ENCODE peak calls at places on chromosomes 7 and 10, in five cellular contexts. J is HepG2, Q is HCT116, C is GM12878, P is K562. R is an unnamed sample.

GRCh38 chr10:62130948-62131347 is 137.7 kb downstream of the RTKN2 start:
- DNase-seq in J (no peak), P (no peak), C (no peak), Q (no peak), R (no peak)

GRCh38 chr7:100720320-100720644 is at the start of gene EPO:
- DNase-seq in C (no peak), P (no peak), J (no peak), Q (no peak), R (no peak)

GRCh38 chr7:131919920-131920709 is 363.7 kb upstream of the PODXL start:
- DNase-seq in Q (no peak), J (no peak), P (no peak), C (peak), R (no peak)

GRCh38 chr7:27779873-27780272 is 39.9 kb downstream of the TAX1BP1 start:
- DNase-seq in J (no peak), C (no peak), Q (no peak), P (no peak), R (no peak)

GRCh38 chr7:145030754-145031153 is 194.9 kb upstream of the TPK1 start:
- DNase-seq in Q (no peak), P (no peak), J (no peak), C (no peak), R (no peak)

GRCh38 chr7:24877790-24878311 is 102.1 kb downstream of the OSBPL3 start:
- DNase-seq in C (peak), J (no peak), P (no peak), Q (no peak), R (no peak)

GRCh38 chr10:75329190-75329745 is 72.3 kb downstream of the ZNF503 start:
- DNase-seq in Q (no peak), C (no peak), P (no peak), J (no peak), R (no peak)

GRCh38 chr10:52099026-52099600 is 215.0 kb upstream of the DKK1 start:
- DNase-seq in J (no peak), C (no peak), Q (no peak), P (no peak), R (no peak)

GRCh38 chr7:45244996-45245395 is 87.4 kb downstream of the RAMP3 start:
- DNase-seq in C (no peak), P (no peak), Q (no peak), J (no peak), R (no peak)

GRCh38 chr7:27182285-27182827 is 2.7 kb downstream of the HOXA11 start:
- DNase-seq in P (no peak), C (no peak), J (no peak), Q (no peak), R (no peak)

GRCh38 chr10:131689954-131690669 is 210.7 kb upstream of the PPP2R2D start:
- DNase-seq in Q (no peak), C (no peak), P (no peak), J (no peak), R (no peak)

GRCh38 chr7:69434350-69434749 is 163.9 kb upstream of the AUTS2 start:
- DNase-seq in Q (no peak), P (no peak), C (peak), J (no peak), R (no peak)

GRCh38 chr7:41399171-41399570 is 303.7 kb downstream of the INHBA start:
- DNase-seq in C (no peak), Q (no peak), P (no peak), J (no peak), R (no peak)

GRCh38 chr7:17625038-17625437 is 315.3 kb downstream of the SNX13 start:
- DNase-seq in J (no peak), Q (no peak), P (no peak), C (no peak), R (no peak)

GRCh38 chr10:132676193-132676891 is 109.6 kb downstream of the NKX6-2 start:
- DNase-seq in Q (no peak), C (no peak), P (no peak), J (peak), R (no peak)

GRCh38 chr10:24440817-24441790 is 232.2 kb downstream of the KIAA1217 start:
- DNase-seq in J (no peak), P (no peak), Q (no peak), C (no peak), R (no peak)

GRCh38 chr7:83060218-83060617 is 102.5 kb downstream of the PCLO start:
- DNase-seq in Q (no peak), C (no peak), J (no peak), P (no peak), R (peak)

GRCh38 chr7:13476881-13477444 is 512.5 kb downstream of the ETV1 start:
- DNase-seq in J (no peak), Q (no peak), C (no peak), P (no peak), R (no peak)

GRCh38 chr7:16594061-16594460 is 51.5 kb downstream of the ANKMY2 start:
- DNase-seq in J (no peak), P (no peak), Q (no peak), C (no peak), R (no peak)

GRCh38 chr10:11539191-11539868 is 72.1 kb downstream of the USP6NL start:
- DNase-seq in J (peak), Q (peak), P (peak), C (no peak), R (no peak)
- TF ChIP-seq YY1 in J (no peak), Q (no peak), P (no peak), C (no peak), R (no peak)

GRCh38 chr10:123746016-123746415 is 79.9 kb downstream of the GPR26 start:
- DNase-seq in J (no peak), Q (no peak), P (no peak), C (no peak), R (no peak)
- TF ChIP-seq POLR2AphosphoS5 in J (no peak), Q (no peak), P (no peak), C (no peak), R (no peak)

GRCh38 chr7:417973-418601 is 101.6 kb downstream of the PDGFA start:
- DNase-seq in C (no peak), P (no peak), J (no peak), Q (no peak), R (no peak)
- TF ChIP-seq YY1 in C (no peak), P (no peak), J (no peak), Q (no peak), R (no peak)

DNA sequence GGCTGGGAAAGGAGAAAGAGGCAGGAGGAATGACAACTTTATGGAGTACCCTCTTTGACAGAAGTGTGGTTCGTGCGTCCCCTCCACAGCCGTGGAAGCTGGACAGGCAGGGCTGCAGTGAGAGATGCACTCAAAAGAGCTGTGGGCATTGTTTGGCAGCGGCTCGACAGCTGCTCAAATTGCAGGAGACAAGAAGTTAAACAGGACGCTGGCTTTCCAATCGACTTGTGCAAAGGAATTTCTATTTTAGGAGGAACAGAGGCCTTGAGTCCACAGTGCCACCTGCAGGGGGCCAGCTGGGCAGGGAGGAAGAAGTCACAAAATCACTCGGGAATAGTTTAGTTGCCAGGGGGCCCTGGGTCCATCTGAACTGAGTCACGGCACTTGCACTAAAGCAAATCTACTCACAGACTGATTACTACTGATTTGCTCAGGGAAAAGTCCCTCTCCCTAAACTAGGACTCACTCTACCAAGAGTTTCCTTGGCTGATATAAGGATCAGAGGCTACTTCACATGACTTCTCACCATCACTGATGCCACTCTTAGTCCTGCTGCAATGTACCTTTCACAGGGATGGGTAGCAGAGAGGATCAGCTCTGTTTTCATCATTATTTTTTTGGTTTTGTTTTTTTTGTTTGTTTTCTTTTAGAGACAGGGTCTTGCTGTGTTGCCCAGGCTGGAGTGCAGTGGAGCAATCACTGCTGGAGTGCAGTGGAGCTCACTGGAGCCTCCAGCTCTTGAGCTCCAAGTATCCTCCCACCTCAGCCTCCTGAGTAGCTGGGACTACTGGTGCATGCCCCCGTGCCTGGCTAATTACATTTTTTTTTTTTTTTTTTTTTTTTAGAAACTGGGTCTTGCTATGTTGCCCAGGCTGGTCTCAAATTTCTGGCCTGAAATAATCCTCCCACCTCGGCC is 200.8 kb downstream of the JCAD start:
- DNase-seq in J (peak), P (no peak), Q (peak), C (no peak), R (peak)
- TF ChIP-seq POLR2AphosphoS5 in J (no peak), P (no peak), Q (no peak), C (no peak), R (peak)